ENCODE peak calls at places on chromosomes 16 and 17, in nine cellular contexts. D is astrocyte, Z is type B pancreatic cell, H is RWPE1, T is activated B cell treated with CpG ODN at 0.5 μM for 24 hours, V is gastrocnemius medialis, F is mesothelial cell of epicardium, S is mucosa of descending colon, P is heart right ventricle. E is an unnamed sample.

GRCh38 chr16:2507052-2507678 is 6.6 kb upstream of the ATP6V0C start:
- DNase-seq in Z (no peak), H (no peak), T (peak; percentile 51), S (no peak), F (no peak), V (no peak), P (no peak), D (no peak), E (no peak)

GRCh38 chr17:54324813-54325212 is 502.1 kb downstream of the KIF2B start:
- DNase-seq in V (no peak), F (no peak), T (no peak), P (no peak), Z (no peak), S (no peak), H (no peak), D (no peak), E (no peak)

GRCh38 chr16:57781349-57781740 is 20.9 kb downstream of the KIFC3 start:
- DNase-seq in D (no peak), T (no peak), V (no peak), Z (no peak), H (no peak), F (no peak), P (no peak), S (no peak), E (no peak)

GRCh38 chr16:17162560-17162959 is 308.2 kb downstream of the XYLT1 start:
- DNase-seq in H (no peak), F (no peak), V (no peak), S (no peak), D (no peak), P (no peak), Z (no peak), T (no peak), E (no peak)

GRCh38 chr17:60525624-60526514 is at the start of gene APPBP2:
- DNase-seq in F (peak; percentile 88), Z (peak; percentile 86), D (peak; percentile 68), T (peak; percentile 76), H (peak; percentile 81), S (peak; percentile 91), P (peak; percentile 89), V (peak; percentile 82), E (peak; percentile 73)

GRCh38 chr17:55925440-55925839 is 174.6 kb downstream of the PCTP start:
- DNase-seq in F (no peak), S (no peak), P (no peak), T (no peak), V (no peak), H (no peak), D (no peak), Z (no peak), E (no peak)

GRCh38 chr16:56603589-56603988 is 4.8 kb upstream of the MT2A start:
- DNase-seq in S (peak; percentile 48), D (no peak), H (no peak), P (peak; percentile 65), Z (no peak), T (no peak), F (no peak), V (peak; percentile 85), E (peak; percentile 26)

GRCh38 chr16:48383204-48383876 is 1.9 kb downstream of the SIAH1 start:
- DNase-seq in F (no peak), V (no peak), H (no peak), T (no peak), Z (no peak), P (no peak), D (no peak), S (no peak), E (no peak)

GRCh38 chr16:70267516-70267915 is 15.8 kb upstream of the EXOSC6 start:
- DNase-seq in F (no peak), V (no peak), D (peak; percentile 28), Z (no peak), H (no peak), P (no peak), T (no peak), S (peak; percentile 45), E (peak; percentile 43)

GRCh38 chr17:36877001-36877400 is 60.3 kb upstream of the LHX1 start:
- DNase-seq in D (no peak), P (no peak), V (no peak), F (no peak), S (no peak), Z (no peak), H (no peak), T (no peak), E (no peak)

GRCh38 chr17:38897671-38898290 is 27.6 kb upstream of the LASP1NB start:
- DNase-seq in Z (no peak), T (no peak), S (no peak), D (no peak), V (no peak), H (no peak), P (no peak), F (no peak), E (no peak)

GRCh38 chr16:720507-720989 is 398 bp upstream of the ANTKMT start:
- DNase-seq in F (no peak), D (peak; percentile 58), S (peak; percentile 58), T (no peak), Z (no peak), H (no peak), V (no peak), P (peak; percentile 66), E (peak; percentile 39)

GRCh38 chr16:28596840-28597691 is at the start of gene SULT1A2:
- DNase-seq in Z (no peak), V (no peak), P (no peak), D (peak; percentile 15), S (peak; percentile 84), H (peak; percentile 30), T (no peak), F (no peak), E (no peak)

GRCh38 chr17:13735444-13735843 is 133.7 kb upstream of the HS3ST3A1 start:
- DNase-seq in S (no peak), V (no peak), Z (no peak), P (no peak), T (no peak), H (no peak), D (no peak), F (no peak), E (peak; percentile 65)

GRCh38 chr17:82959242-82959930 is 119.6 kb upstream of the ZNF750 start:
- DNase-seq in P (no peak), V (no peak), H (no peak), S (no peak), T (no peak), Z (peak; percentile 55), F (no peak), D (peak; percentile 5), E (no peak)

GRCh38 chr17:31211352-31212012 is 85.6 kb downstream of the OMG start:
- DNase-seq in H (no peak), S (no peak), P (no peak), Z (no peak), F (no peak), T (no peak), D (no peak), V (no peak), E (peak; percentile 14)

GRCh38 chr17:44213403-44214229 is 5.9 kb downstream of the UBTF start:
- DNase-seq in P (no peak), T (no peak), Z (no peak), F (no peak), S (no peak), D (no peak), V (peak; percentile 66), H (no peak), E (no peak)

GRCh38 chr16:8907096-8907495 is 24.9 kb downstream of the LITAFD start:
- DNase-seq in F (no peak), D (peak; percentile 27), H (no peak), T (no peak), Z (no peak), P (no peak), S (no peak), V (no peak), E (no peak)

GRCh38 chr16:64416232-64417010 is 705.4 kb downstream of the CDH11 start:
- DNase-seq in F (no peak), S (no peak), D (peak; percentile 90), P (no peak), Z (no peak), V (no peak), T (no peak), H (no peak), E (peak; percentile 33)

GRCh38 chr17:39926588-39927100 is 757 bp downstream of the ORMDL3 start:
- DNase-seq in H (peak; percentile 43), S (peak; percentile 75), Z (no peak), V (no peak), P (peak; percentile 41), D (no peak), T (peak; percentile 32), F (peak; percentile 55), E (no peak)
- TF ChIP-seq CTCF in H (no peak), S (no peak), Z (no peak), V (no peak), P (no peak), D (no peak), T (no peak), F (no peak), E (no peak)

DNA sequence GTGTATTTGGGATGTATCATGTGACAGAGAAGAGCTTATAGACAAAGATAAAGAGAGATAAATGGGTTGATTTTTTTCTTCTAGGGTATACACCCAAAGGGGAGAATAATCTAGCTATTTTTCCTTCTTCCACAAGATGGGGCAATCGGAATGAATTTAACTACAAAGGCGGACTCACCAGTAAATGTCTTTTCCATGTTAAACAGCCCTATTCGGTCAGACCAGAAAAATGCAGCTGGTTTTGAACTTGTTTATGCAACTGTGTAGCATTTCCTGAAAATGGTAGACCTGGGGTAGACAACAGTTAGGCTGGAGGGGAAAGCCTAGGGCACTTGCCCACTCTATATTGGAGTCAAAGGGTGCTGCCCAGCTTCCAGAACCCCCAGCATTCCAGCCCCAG is 477.1 kb downstream of the TOX3 start:
- DNase-seq in D (peak; percentile 14), P (no peak), T (no peak), F (no peak), S (no peak), Z (no peak), H (peak; percentile 34), V (no peak), E (peak; percentile 35)
- TF ChIP-seq CTCF in D (peak; percentile 53), P (peak; percentile 42), T (no peak), F (peak; percentile 52), S (no peak), Z (peak; percentile 79), H (peak; percentile 44), V (no peak), E (peak; percentile 29)

GRCh38 chr17:40035162-40035559 is 19.0 kb downstream of the MED24 start:
- DNase-seq in D (no peak), S (peak; percentile 72), T (no peak), P (no peak), V (no peak), Z (no peak), H (no peak), F (peak; percentile 54), E (no peak)

GRCh38 chr17:40033339-40033738 is 18.1 kb downstream of the CSF3 start:
- DNase-seq in F (no peak), V (no peak), Z (no peak), P (no peak), T (no peak), H (no peak), S (no peak), D (no peak), E (no peak)

GRCh38 chr17:40034426-40035161 is 19.4 kb downstream of the CSF3 start:
- DNase-seq in D (no peak), S (no peak), T (no peak), V (no peak), P (no peak), Z (no peak), F (no peak), H (no peak), E (no peak)

GRCh38 chr17:40038882-40039513 is 15.2 kb downstream of the MED24 start:
- DNase-seq in F (no peak), D (peak; percentile 68), T (no peak), V (peak; percentile 92), H (no peak), Z (no peak), P (peak; percentile 87), S (no peak), E (peak; percentile 91)
- TF ChIP-seq CTCF in F (peak; percentile 37), D (peak; percentile 81), T (no peak), V (peak; percentile 82), H (peak; percentile 44), Z (peak; percentile 71), P (peak; percentile 82), S (no peak), E (peak; percentile 87)

GRCh38 chr16:79776243-79776884 is 175.8 kb upstream of the MAF start:
- DNase-seq in D (peak; percentile 43), T (no peak), P (no peak), Z (no peak), S (no peak), H (no peak), F (no peak), V (peak; percentile 40), E (no peak)
- TF ChIP-seq CTCF in D (no peak), T (no peak), P (peak; percentile 23), Z (peak; percentile 45), S (no peak), H (no peak), F (no peak), V (no peak), E (no peak)